ENCODE peak calls at places on chromosomes 11 and 22, in four cellular contexts. B is T-cell, V is EL, P is NCI-H1694. R is an unnamed sample.

GRCh38 chr11:129190087-129190486 is 2.0 kb downstream of the ARHGAP32 start:
- DNase-seq in B (no peak), V (peak; percentile 16), P (no peak), R (no peak)

GRCh38 chr11:111736621-111737055 is 29.6 kb downstream of the PPP2R1B start:
- DNase-seq in B (no peak), V (no peak), P (no peak), R (no peak)

GRCh38 chr11:6607190-6607635 is 3.6 kb downstream of the ILK start:
- DNase-seq in B (no peak), V (no peak), P (no peak), R (peak; percentile 13)

GRCh38 chr11:2779499-2779980 is 79.7 kb upstream of the KCNQ1OT1 start:
- DNase-seq in B (no peak), V (no peak), P (no peak), R (no peak)

GRCh38 chr11:46611526-46612304 is 5.3 kb downstream of the HARBI1 start:
- DNase-seq in B (no peak), V (no peak), P (no peak), R (no peak)

GRCh38 chr11:58923300-58923788 is 15.9 kb upstream of the GLYATL1 start:
- DNase-seq in B (no peak), V (peak; percentile 64), P (no peak), R (no peak)

GRCh38 chr11:59197990-59198389 is 14.7 kb downstream of the MPEG1 start:
- DNase-seq in B (no peak), V (no peak), P (no peak), R (peak; percentile 50)

GRCh38 chr11:36155301-36155700 is 133.9 kb downstream of the COMMD9 start:
- DNase-seq in B (no peak), V (no peak), P (no peak), R (peak; percentile 35)

GRCh38 chr22:21936151-21936778 is 16.4 kb downstream of the PPM1F start:
- DNase-seq in B (no peak), V (no peak), P (no peak), R (no peak)

GRCh38 chr22:40416267-40416570 is 45.8 kb downstream of the SGSM3 start:
- DNase-seq in B (no peak), V (no peak), P (no peak), R (no peak)

GRCh38 chr22:38284042-38284402 is 11.2 kb upstream of the TMEM184B start:
- DNase-seq in B (no peak), V (peak; percentile 93), P (no peak), R (peak; percentile 44)

GRCh38 chr22:36566720-36567119 is 37.8 kb upstream of the EIF3D start:
- DNase-seq in B (no peak), V (no peak), P (no peak), R (no peak)